ENCODE peak calls at places on chromosomes 7 and 10, in nine cellular contexts. I is fibroblast of lung, Q is fibroblast of the conjunctiva, M is hepatocyte, K is iris pigment epithelial cell, T is activated T-helper 1 cell treated with Interleukin-2 at 50 U/mL for 16 hours, Y is RPMI8226, S is heart left ventricle, D is cardiac muscle cell. X is an unnamed sample.

GRCh38 chr10:15245530-15245929 is 77.0 kb upstream of the NMT2 start:
- DNase-seq in Y (peak; percentile 35), M (no peak), K (no peak), I (no peak), S (no peak), Q (no peak), T (no peak), D (peak; percentile 26), X (peak; percentile 6)

GRCh38 chr10:124369986-124370385 is 48.7 kb downstream of the OAT start:
- DNase-seq in K (no peak), S (no peak), T (no peak), I (no peak), Q (no peak), M (no peak), Y (no peak), D (no peak), X (no peak)

GRCh38 chr10:93417264-93417663 is 64.9 kb downstream of the MYOF start:
- DNase-seq in D (no peak), K (no peak), Q (no peak), Y (no peak), S (peak; percentile 57), I (no peak), T (no peak), M (no peak), X (no peak)

GRCh38 chr10:101941871-101942270 is 98.3 kb upstream of the KCNIP2 start:
- DNase-seq in K (peak; percentile 81), T (no peak), I (peak; percentile 59), Q (no peak), Y (no peak), M (no peak), D (peak; percentile 59), S (no peak), X (no peak)

GRCh38 chr10:25059990-25060389 is 43.6 kb downstream of the THNSL1 start:
- DNase-seq in S (no peak), K (peak; percentile 89), M (peak; percentile 87), Y (no peak), T (no peak), D (peak; percentile 95), Q (peak; percentile 30), I (peak; percentile 51), X (peak; percentile 94)

GRCh38 chr10:104502907-104503306 is 138.2 kb upstream of the SORCS3 start:
- DNase-seq in M (no peak), I (no peak), D (no peak), Y (no peak), Q (no peak), K (no peak), T (no peak), S (no peak), X (no peak)

GRCh38 chr10:121754667-121755066 is 156.4 kb upstream of the FGFR2 start:
- DNase-seq in Y (no peak), I (no peak), Q (no peak), M (no peak), T (no peak), S (no peak), K (peak; percentile 21), D (no peak), X (peak; percentile 13)

GRCh38 chr10:122863796-122864592 is 15.4 kb downstream of the FAM24B start:
- DNase-seq in M (no peak), Q (no peak), D (no peak), K (peak; percentile 57), Y (no peak), T (no peak), I (no peak), S (no peak), X (no peak)

GRCh38 chr10:105800626-105801025 is 1159.5 kb downstream of the SORCS3 start:
- DNase-seq in I (no peak), D (no peak), M (no peak), T (no peak), Q (no peak), K (peak; percentile 45), S (no peak), Y (no peak), X (no peak)

GRCh38 chr10:44874176-44874575 is 37.0 kb upstream of the TMEM72 start:
- DNase-seq in M (no peak), I (no peak), Y (no peak), T (no peak), Q (no peak), K (no peak), D (peak; percentile 39), S (no peak), X (no peak)

GRCh38 chr7:115340828-115341227 is 418.9 kb downstream of the MDFIC start:
- DNase-seq in I (peak; percentile 89), K (peak; percentile 92), D (peak; percentile 77), S (no peak), Q (peak; percentile 68), M (no peak), Y (no peak), T (no peak), X (peak; percentile 65)

GRCh38 chr10:114526497-114527238 is 122.4 kb upstream of the AFAP1L2 start:
- DNase-seq in T (peak; percentile 79), D (peak; percentile 92), S (peak; percentile 79), I (peak; percentile 55), M (peak; percentile 88), Y (peak; percentile 93), Q (peak; percentile 63), K (peak; percentile 72), X (peak; percentile 93)

GRCh38 chr7:30321992-30322637 is 37.7 kb downstream of the ZNRF2 start:
- DNase-seq in Y (peak; percentile 88), K (no peak), S (no peak), M (no peak), Q (no peak), T (no peak), I (peak; percentile 34), D (peak; percentile 56), X (peak; percentile 69)

GRCh38 chr10:62811159-62811875 is 4.8 kb downstream of the EGR2 start:
- DNase-seq in M (no peak), K (no peak), Y (no peak), I (no peak), S (no peak), T (no peak), Q (no peak), D (no peak), X (no peak)

GRCh38 chr7:41005381-41005901 is 697.4 kb downstream of the INHBA start:
- DNase-seq in Q (peak; percentile 51), I (peak; percentile 92), S (no peak), D (peak; percentile 81), T (no peak), Y (no peak), M (no peak), K (peak; percentile 41), X (peak; percentile 83)

GRCh38 chr7:24175603-24176002 is 108.4 kb upstream of the NPY start:
- DNase-seq in S (no peak), T (no peak), M (no peak), I (no peak), K (no peak), D (no peak), Q (no peak), Y (no peak), X (no peak)

GRCh38 chr7:138603549-138604324 is 97.4 kb downstream of the SVOPL start:
- DNase-seq in Q (no peak), Y (no peak), D (peak; percentile 22), S (no peak), K (peak; percentile 8), M (no peak), I (no peak), T (no peak), X (peak; percentile 8)

GRCh38 chr7:136709876-136710275 is 158.6 kb upstream of the CHRM2 start:
- DNase-seq in I (no peak), Y (no peak), M (peak; percentile 25), K (no peak), Q (no peak), D (no peak), T (no peak), S (no peak), X (no peak)

GRCh38 chr7:51346136-51346535 is 29.5 kb upstream of the COBL start:
- DNase-seq in S (no peak), Q (no peak), T (no peak), Y (no peak), I (no peak), M (no peak), K (no peak), D (no peak), X (no peak)

GRCh38 chr7:100826546-100827329 is 585 bp downstream of the EPHB4 start:
- DNase-seq in K (peak; percentile 33), S (no peak), Y (peak; percentile 57), D (no peak), T (no peak), M (no peak), I (no peak), Q (no peak), X (peak; percentile 22)

GRCh38 chr10:17652585-17652984 is 8.6 kb downstream of the STAM start:
- DNase-seq in S (no peak), D (no peak), Q (no peak), I (no peak), T (no peak), M (no peak), Y (no peak), K (peak; percentile 46), X (no peak)

GRCh38 chr7:130156140-130156539 is 49.1 kb downstream of the TMEM209 start:
- DNase-seq in I (no peak), K (no peak), M (no peak), Y (no peak), T (no peak), S (no peak), D (no peak), Q (no peak), X (no peak)

X was measured in MCF 10A.